ENCODE peak calls at places on chromosomes 11 and 22, in ten cellular contexts. W is HTR-8/SVneo; Z is lower lobe of right lung; C is progenitor cell of endocrine pancreas; J is PC-3; Q is DMS153; N is HS-27A; F is stimulated activated CD4-positive, alpha-beta T cell treated with anti-CD3 and anti-CD28 coated beads, TNF-alpha, amount 100 ng/mL, for 1 hour; R is stimulated activated naive CD4-positive, alpha-beta T cell treated with Interleukin-2 at 50 U/mL for 16 hours; E is cardiac muscle cell. D is an unnamed sample.

GRCh38 chr11:45585205-45585604 is 80.2 kb downstream of the CHST1 start:
- DNase-seq in E (no peak), C (no peak), J (no peak), Z (no peak), F (no peak), Q (no peak), N (no peak), R (no peak), W (no peak), D (no peak)

GRCh38 chr11:100396281-100396680 is 290.8 kb upstream of the ARHGAP42 start:
- DNase-seq in E (no peak), Z (no peak), J (no peak), N (no peak), Q (no peak), W (no peak), F (no peak), C (no peak), R (no peak), D (no peak)

GRCh38 chr11:72174299-72175070 is 17.5 kb upstream of the FOLR1 start:
- DNase-seq in R (no peak), C (no peak), W (no peak), N (no peak), F (no peak), Z (no peak), Q (no peak), J (peak), E (no peak), D (no peak)

GRCh38 chr22:30305906-30306628 is 16.8 kb upstream of the CASTOR1 start:
- DNase-seq in J (no peak), W (no peak), F (no peak), E (no peak), N (no peak), C (no peak), Q (no peak), R (no peak), Z (no peak), D (no peak)

GRCh38 chr11:109027851-109028250 is 363.0 kb downstream of the DDX10 start:
- DNase-seq in C (no peak), E (no peak), N (no peak), Z (no peak), R (no peak), W (no peak), J (no peak), F (no peak), Q (no peak), D (no peak)

GRCh38 chr11:13207665-13208594 is 69.7 kb upstream of the BMAL1 start:
- DNase-seq in E (peak), J (peak), Z (peak), Q (peak), F (no peak), W (no peak), C (no peak), R (peak), N (peak), D (no peak)

GRCh38 chr22:27732391-27732790 is 69.2 kb downstream of the MN1 start:
- DNase-seq in Q (no peak), E (no peak), J (no peak), R (no peak), N (no peak), W (no peak), Z (no peak), F (no peak), C (no peak), D (no peak)

GRCh38 chr11:81224396-81224795 is 1509.3 kb downstream of the FAM181B start:
- DNase-seq in Q (no peak), R (no peak), N (no peak), Z (no peak), F (no peak), E (no peak), W (no peak), J (no peak), C (no peak), D (no peak)

GRCh38 chr11:61378713-61379313 is 13.6 kb upstream of the TMEM216 start:
- DNase-seq in Z (no peak), N (peak), E (peak), R (no peak), W (peak), C (no peak), J (peak), Q (no peak), F (no peak), D (no peak)

GRCh38 chr22:37546436-37547248 is 13.6 kb upstream of the CDC42EP1 start:
- DNase-seq in F (no peak), N (no peak), E (peak), Z (peak), C (no peak), Q (no peak), R (no peak), J (no peak), W (no peak), D (peak)

GRCh38 chr11:133064152-133064877 is 468.0 kb downstream of the OPCML start:
- DNase-seq in Q (peak), F (no peak), R (no peak), J (no peak), Z (peak), E (peak), W (peak), C (peak), N (no peak), D (peak)

GRCh38 chr11:11798586-11799438 is 43.0 kb upstream of the USP47 start:
- DNase-seq in N (no peak), Q (peak), W (peak), F (peak), Z (peak), J (peak), E (peak), C (peak), R (peak), D (peak)

GRCh38 chr11:104089481-104089880 is 53.0 kb downstream of the DDI1 start:
- DNase-seq in F (no peak), R (no peak), Q (no peak), E (no peak), W (no peak), J (no peak), N (no peak), C (no peak), Z (no peak), D (no peak)

GRCh38 chr11:124716596-124716995 is 23.1 kb upstream of the NRGN start:
- DNase-seq in Z (no peak), W (no peak), R (no peak), E (peak), F (no peak), C (no peak), J (peak), N (no peak), Q (no peak), D (no peak)

GRCh38 chr22:38674888-38675287 is 6.9 kb upstream of the TOMM22 start:
- DNase-seq in C (no peak), E (no peak), Q (no peak), F (no peak), W (no peak), Z (no peak), J (no peak), R (no peak), N (no peak), D (no peak)

GRCh38 chr11:9074338-9075029 is 16.9 kb downstream of the SCUBE2 start:
- DNase-seq in F (no peak), N (no peak), R (no peak), W (no peak), J (no peak), Q (no peak), C (no peak), Z (no peak), E (no peak), D (no peak)

GRCh38 chr22:32465661-32466060 is 1.4 kb upstream of the BPIFC start:
- DNase-seq in F (no peak), W (no peak), J (no peak), Q (no peak), R (no peak), N (no peak), C (no peak), Z (no peak), E (no peak), D (no peak)

GRCh38 chr11:60924906-60925684 is 835 bp downstream of the TMEM132A start:
- DNase-seq in E (no peak), F (no peak), J (no peak), W (no peak), Z (no peak), C (no peak), R (no peak), N (no peak), Q (no peak), D (no peak)

GRCh38 chr22:31148953-31149627 is 8.8 kb upstream of the PLA2G3 start:
- DNase-seq in C (peak), E (peak), Z (peak), N (no peak), J (peak), R (no peak), F (no peak), W (peak), Q (peak), D (peak)

GRCh38 chr11:34423300-34423699 is 15.4 kb upstream of the CAT start:
- DNase-seq in E (no peak), F (no peak), R (no peak), J (no peak), Q (no peak), Z (no peak), W (no peak), N (no peak), C (no peak), D (no peak)

GRCh38 chr11:64754919-64755662 is 4.7 kb downstream of the PYGM start:
- DNase-seq in J (no peak), F (no peak), N (no peak), Q (no peak), C (no peak), E (no peak), R (no peak), Z (no peak), W (no peak), D (peak)

GRCh38 chr22:39306456-39307361 is 12.7 kb downstream of the RPL3 start:
- DNase-seq in W (no peak), R (peak), N (no peak), C (no peak), Z (peak), E (no peak), F (no peak), J (peak), Q (no peak), D (peak)

GRCh38 chr11:11456896-11457295 is 103.8 kb upstream of the CSNK2A3 start:
- DNase-seq in Z (no peak), J (no peak), W (no peak), Q (no peak), E (no peak), R (no peak), C (no peak), N (no peak), F (no peak), D (no peak)

GRCh38 chr11:105458071-105458470 is 151.8 kb upstream of the GRIA4 start:
- DNase-seq in W (no peak), F (no peak), Z (no peak), R (no peak), Q (no peak), J (no peak), E (no peak), C (no peak), N (no peak), D (no peak)

GRCh38 chr11:14179126-14179820 is 179.7 kb downstream of the RRAS2 start:
- DNase-seq in F (no peak), E (peak), W (no peak), R (no peak), N (no peak), J (no peak), Z (no peak), C (no peak), Q (no peak), D (no peak)